ENCODE peak calls at places on chromosomes 6 and 20, in eight cellular contexts. A, S, O, P, M, D, K and T are unnamed samples. For H3K4me1 and H3K36me3, the result is how much of the 10 kb centered on the place peaks cover.

GRCh38 chr6:14924126-14925024 is 321.5 kb upstream of the JARID2 start:
- DNase-seq in P (no peak), O (no peak), D (peak), A (no peak), M (no peak), S (peak), K (no peak), T (no peak)

GRCh38 chr6:148972481-148972880 is 225.7 kb downstream of the UST start:
- DNase-seq in K (no peak), S (no peak), A (peak), D (peak), M (no peak), P (no peak), O (peak), T (peak)

GRCh38 chr6:39961178-39961577 is 26.9 kb upstream of the MOCS1 start:
- DNase-seq in D (no peak), K (no peak), M (no peak), O (no peak), S (peak), P (no peak), A (no peak), T (no peak)

GRCh38 chr20:21411725-21412124 is 14.4 kb upstream of the NKX2-4 start:
- DNase-seq in P (no peak), K (no peak), M (no peak), D (no peak), S (no peak), O (no peak), A (no peak), T (no peak)

GRCh38 chr6:158631678-158632537 is 12.6 kb downstream of the DYNLT1 start:
- DNase-seq in A (peak), K (no peak), D (peak), O (peak), P (peak), S (peak), M (peak), T (peak)

GRCh38 chr6:106892186-106892585 is 82.3 kb downstream of the CD24 start:
- DNase-seq in M (no peak), S (no peak), D (no peak), A (no peak), K (no peak), P (no peak), O (no peak), T (no peak)

GRCh38 chr20:21063276-21063675 is 42.9 kb downstream of the LINC00237 start:
- DNase-seq in P (no peak), M (no peak), A (no peak), O (no peak), K (no peak), S (no peak), D (no peak), T (no peak)

GRCh38 chr6:150503586-150504339 is 95.9 kb upstream of the PLEKHG1 start:
- DNase-seq in K (no peak), P (no peak), A (no peak), M (no peak), D (no peak), O (no peak), S (no peak), T (no peak)

GRCh38 chr6:135147637-135148592 is 33.2 kb upstream of the MYB start:
- DNase-seq in P (no peak), O (no peak), S (peak), M (no peak), K (no peak), D (no peak), A (no peak), T (no peak)
- TF ChIP-seq POLR2A in P (no peak), O (no peak), S (no peak), M (no peak), K (no peak), D (no peak), A (no peak), T (no peak)

DNA sequence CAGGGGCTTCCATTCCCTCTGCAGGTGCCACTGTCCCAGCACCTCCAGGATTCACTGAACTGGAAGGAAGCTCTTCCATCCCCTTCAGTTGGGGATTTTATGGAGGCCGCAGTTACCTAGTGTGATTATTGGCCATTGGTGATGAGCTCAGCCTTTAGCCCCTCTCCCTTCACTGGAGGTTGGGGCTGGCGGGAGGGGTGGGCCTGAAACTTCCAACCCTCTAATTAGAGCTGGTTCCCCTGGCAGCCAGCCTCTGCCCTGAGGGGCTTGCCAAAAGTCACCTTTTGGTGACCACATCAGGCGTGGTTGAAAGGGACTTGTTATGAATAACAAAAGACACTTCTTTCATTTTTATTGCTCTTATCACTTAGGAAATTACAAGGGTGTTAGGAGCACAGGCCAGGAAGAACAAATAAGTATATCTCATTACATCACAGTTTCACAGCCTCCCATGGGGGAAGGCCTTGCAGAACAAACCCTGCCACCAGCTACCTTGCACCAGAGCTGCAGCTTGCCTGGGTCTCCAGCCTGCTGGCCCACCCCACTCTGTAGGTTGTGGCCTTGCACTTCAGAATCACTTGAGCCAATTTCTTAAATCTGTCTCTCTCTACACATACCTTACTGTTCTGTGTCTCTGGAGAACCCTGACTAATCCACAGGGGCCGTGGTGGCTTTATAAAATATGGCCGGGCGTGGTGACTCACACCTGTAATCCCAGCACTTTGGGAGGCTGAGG is 5.0 kb downstream of the PYGB start:
- DNase-seq in K (no peak), P (no peak), O (no peak), D (no peak), M (no peak), S (no peak), A (no peak), T (peak)
- H3K4me1 ChIP-seq in K (half or more), P (under half), O (under half), D (under half), M (under half), S (under half), A (under half), T (under half)

DNA sequence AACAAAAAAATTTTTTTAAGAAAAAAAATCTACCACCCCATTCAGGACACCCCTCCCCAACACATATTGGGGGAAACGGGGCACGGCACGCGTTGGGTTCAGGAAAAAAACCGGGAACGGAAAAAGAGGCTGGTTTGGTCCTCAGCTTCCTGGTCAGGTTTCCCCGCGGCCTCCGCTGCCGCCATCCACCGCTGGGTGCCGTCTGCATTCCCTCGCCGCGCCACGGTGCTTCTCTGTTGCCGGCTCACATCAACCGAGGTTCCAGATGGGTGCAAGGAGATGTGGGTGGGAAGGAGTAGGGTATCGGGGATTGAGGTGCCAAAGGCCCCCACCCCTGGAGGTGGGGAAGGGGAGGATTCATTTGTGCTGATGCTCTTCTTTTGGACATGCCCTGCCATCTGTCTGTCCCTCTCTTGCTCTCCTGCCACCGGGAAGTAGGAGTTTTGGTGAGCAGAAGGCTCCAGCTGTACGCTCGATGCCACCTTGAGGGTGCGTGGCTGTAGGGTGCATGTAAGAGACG is 5.8 kb downstream of the MCCD1 start:
- DNase-seq in O (no peak), K (no peak), M (no peak), P (no peak), S (no peak), D (no peak), A (no peak), T (no peak)
- H3K36me3 ChIP-seq in O (half or more), K (half or more), M (under half), P (half or more), S (half or more), D (under half), A (half or more), T (half or more)

DNA sequence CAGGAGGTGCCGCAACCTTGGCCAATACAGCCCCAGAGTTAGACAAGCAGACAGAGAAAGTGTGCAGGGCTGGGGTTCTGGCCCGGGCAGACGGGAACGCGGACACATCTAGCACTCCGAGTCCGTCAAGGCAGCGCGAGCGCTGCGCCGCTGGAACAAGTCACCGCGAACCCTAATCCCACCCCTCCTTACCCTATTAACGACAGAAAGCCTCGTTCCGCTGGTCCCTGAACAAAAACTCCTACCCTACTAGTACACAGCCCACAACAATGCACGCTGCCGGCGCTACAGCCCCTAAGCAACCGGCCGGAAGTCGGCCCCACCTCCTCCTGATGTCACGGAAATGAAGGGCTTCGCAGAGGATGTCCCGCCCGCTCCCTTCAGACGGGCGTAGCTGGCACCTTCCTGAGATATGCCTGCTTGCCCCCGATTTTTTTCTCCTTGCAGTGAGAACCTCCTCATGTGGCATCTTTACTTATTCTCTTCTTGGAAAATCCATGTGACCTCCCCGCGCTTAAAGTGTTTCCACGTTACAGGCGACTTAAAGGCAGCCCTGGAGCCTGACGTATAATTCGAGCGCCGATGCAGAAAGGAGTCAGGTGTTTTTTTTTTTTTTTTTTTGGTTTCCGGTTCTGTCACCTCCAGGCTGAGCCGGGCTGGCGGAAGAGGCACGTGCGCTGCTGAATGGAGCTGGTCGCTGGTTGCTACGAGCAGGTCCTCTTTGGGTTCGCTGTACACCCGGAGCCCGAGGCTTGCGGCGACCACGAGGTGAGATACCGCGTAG is at the start of the genes C6orf52 and PAK1IP1:
- DNase-seq in K (peak), O (peak), S (peak), M (peak), P (peak), A (peak), D (peak), T (peak)
- TF ChIP-seq POLR2A in K (peak), O (peak), S (peak), M (peak), P (peak), A (peak), D (peak), T (peak)

GRCh38 chr20:1376453-1377270 is 16.2 kb downstream of the FKBP1A start:
- DNase-seq in P (no peak), D (no peak), M (no peak), O (peak), A (no peak), S (no peak), K (no peak), T (no peak)

GRCh38 chr20:1376007-1376406 is 16.8 kb downstream of the FKBP1A start:
- DNase-seq in A (no peak), S (no peak), O (peak), P (no peak), D (no peak), K (no peak), M (no peak), T (no peak)

GRCh38 chr20:1375515-1375914 is 17.3 kb downstream of the FKBP1A start:
- DNase-seq in K (no peak), S (peak), A (no peak), P (no peak), D (no peak), M (no peak), O (no peak), T (no peak)

GRCh38 chr20:1377341-1377871 is 15.4 kb downstream of the FKBP1A start:
- DNase-seq in O (no peak), D (no peak), S (no peak), P (no peak), A (no peak), M (no peak), K (no peak), T (no peak)

GRCh38 chr20:1377984-1378742 is 14.7 kb downstream of the FKBP1A start:
- DNase-seq in D (no peak), M (no peak), S (peak), P (no peak), A (peak), K (no peak), O (no peak), T (no peak)
- H3K4me1 ChIP-seq in D (under half), M (under half), S (under half), P (half or more), A (under half), K (half or more), O (half or more), T (under half)

GRCh38 chr6:308307-308706 is 16.0 kb downstream of the DUSP22 start:
- DNase-seq in A (no peak), O (peak), K (no peak), M (no peak), P (no peak), S (no peak), D (no peak), T (no peak)

GRCh38 chr6:307874-308273 is 15.6 kb downstream of the DUSP22 start:
- DNase-seq in M (no peak), O (peak), A (no peak), D (no peak), P (no peak), S (no peak), K (no peak), T (no peak)

GRCh38 chr6:307065-307814 is 15.0 kb downstream of the DUSP22 start:
- DNase-seq in A (no peak), M (no peak), O (peak), D (no peak), K (peak), S (no peak), P (no peak), T (no peak)

GRCh38 chr6:305371-306206 is 13.3 kb downstream of the DUSP22 start:
- DNase-seq in S (no peak), P (no peak), O (peak), K (peak), D (no peak), A (no peak), M (no peak), T (no peak)

DNA sequence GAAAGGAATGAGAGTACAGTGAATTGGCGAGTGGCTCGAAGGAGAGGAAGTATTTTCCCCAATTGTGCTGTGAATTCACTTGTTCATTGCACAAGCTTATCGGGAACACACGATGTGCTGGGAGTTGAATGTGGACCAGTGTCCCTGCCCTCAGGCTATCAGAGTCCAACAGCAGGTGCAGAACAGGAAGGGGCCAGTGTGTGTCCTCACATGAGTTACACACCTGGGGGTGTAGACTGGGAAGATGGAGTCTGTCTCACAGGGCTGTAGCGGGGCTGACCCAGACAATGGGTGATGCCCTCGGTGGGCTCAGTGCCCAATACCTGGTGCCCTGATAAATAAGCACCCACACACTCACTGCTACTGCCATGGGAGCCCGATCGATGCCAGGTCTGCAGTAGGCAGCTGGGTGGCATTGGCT is 14.4 kb downstream of the DUSP22 start:
- DNase-seq in M (no peak), K (peak), D (no peak), S (no peak), O (peak), P (no peak), A (no peak), T (no peak)
- H3K36me3 ChIP-seq in M (under half), K (under half), D (under half), S (under half), O (under half), P (under half), A (under half), T (under half)